ENCODE peak calls at places on chromosomes 7 and 10, in eight cellular contexts. One of them, this sample, is unnamed.

GRCh38 chr7:16066805-16067459 is 354.4 kb downstream of the CRPPA start:
- DNase-seq in H1: no peak
- DNase-seq in stomach: no peak
- DNase-seq in GM23338: peak; percentile 9
- DNase-seq in prostate gland: no peak
- DNase-seq in spleen: no peak
- DNase-seq in HCT116: no peak
- DNase-seq in sigmoid colon: no peak
- DNase-seq in this sample: no peak

GRCh38 chr10:18140957-18141888 is 999 bp downstream of the CACNB2 start:
- DNase-seq in H1: no peak
- DNase-seq in stomach: no peak
- DNase-seq in GM23338: peak; percentile 57
- DNase-seq in prostate gland: no peak
- DNase-seq in spleen: no peak
- DNase-seq in HCT116: no peak
- DNase-seq in sigmoid colon: peak; percentile 76
- DNase-seq in this sample: no peak

GRCh38 chr10:99235469-99235871 is at the start of gene HPSE2:
- DNase-seq in H1: no peak
- DNase-seq in stomach: no peak
- DNase-seq in GM23338: peak; percentile 25
- DNase-seq in prostate gland: no peak
- DNase-seq in spleen: no peak
- DNase-seq in HCT116: no peak
- DNase-seq in sigmoid colon: no peak
- DNase-seq in this sample: no peak

GRCh38 chr7:5574770-5575269 is 151.2 kb upstream of the TNRC18 start:
- DNase-seq in H1: no peak
- DNase-seq in stomach: no peak
- DNase-seq in GM23338: peak; percentile 70
- DNase-seq in prostate gland: no peak
- DNase-seq in spleen: peak; percentile 76
- DNase-seq in HCT116: no peak
- DNase-seq in sigmoid colon: no peak
- DNase-seq in this sample: no peak

GRCh38 chr7:116525298-116525912 is 569 bp downstream of the CAV1 start:
- DNase-seq in H1: no peak
- DNase-seq in stomach: peak; percentile 41
- DNase-seq in GM23338: peak; percentile 37
- DNase-seq in prostate gland: peak; percentile 20
- DNase-seq in spleen: peak; percentile 83
- DNase-seq in HCT116: no peak
- DNase-seq in sigmoid colon: peak; percentile 79
- DNase-seq in this sample: peak; percentile 51

GRCh38 chr10:103451871-103452713 is at the start of gene CALHM2:
- DNase-seq in H1: no peak
- DNase-seq in stomach: peak; percentile 56
- DNase-seq in GM23338: peak; percentile 75
- DNase-seq in prostate gland: peak; percentile 34
- DNase-seq in spleen: peak; percentile 92
- DNase-seq in HCT116: no peak
- DNase-seq in sigmoid colon: peak; percentile 84
- DNase-seq in this sample: no peak

GRCh38 chr10:100848770-100849169 is 64.0 kb upstream of the SLF2 start:
- DNase-seq in H1: no peak
- DNase-seq in stomach: no peak
- DNase-seq in GM23338: no peak
- DNase-seq in prostate gland: no peak
- DNase-seq in spleen: no peak
- DNase-seq in HCT116: no peak
- DNase-seq in sigmoid colon: no peak
- DNase-seq in this sample: no peak

GRCh38 chr10:73768881-73769280 is 13.0 kb upstream of the CHCHD1 start:
- DNase-seq in H1: no peak
- DNase-seq in stomach: no peak
- DNase-seq in GM23338: peak; percentile 54
- DNase-seq in prostate gland: no peak
- DNase-seq in spleen: peak; percentile 87
- DNase-seq in HCT116: no peak
- DNase-seq in sigmoid colon: peak; percentile 50
- DNase-seq in this sample: no peak

GRCh38 chr10:25501912-25502311 is 327.1 kb downstream of the GPR158 start:
- DNase-seq in H1: no peak
- DNase-seq in stomach: no peak
- DNase-seq in GM23338: no peak
- DNase-seq in prostate gland: no peak
- DNase-seq in spleen: no peak
- DNase-seq in HCT116: no peak
- DNase-seq in sigmoid colon: no peak
- DNase-seq in this sample: no peak

DNA sequence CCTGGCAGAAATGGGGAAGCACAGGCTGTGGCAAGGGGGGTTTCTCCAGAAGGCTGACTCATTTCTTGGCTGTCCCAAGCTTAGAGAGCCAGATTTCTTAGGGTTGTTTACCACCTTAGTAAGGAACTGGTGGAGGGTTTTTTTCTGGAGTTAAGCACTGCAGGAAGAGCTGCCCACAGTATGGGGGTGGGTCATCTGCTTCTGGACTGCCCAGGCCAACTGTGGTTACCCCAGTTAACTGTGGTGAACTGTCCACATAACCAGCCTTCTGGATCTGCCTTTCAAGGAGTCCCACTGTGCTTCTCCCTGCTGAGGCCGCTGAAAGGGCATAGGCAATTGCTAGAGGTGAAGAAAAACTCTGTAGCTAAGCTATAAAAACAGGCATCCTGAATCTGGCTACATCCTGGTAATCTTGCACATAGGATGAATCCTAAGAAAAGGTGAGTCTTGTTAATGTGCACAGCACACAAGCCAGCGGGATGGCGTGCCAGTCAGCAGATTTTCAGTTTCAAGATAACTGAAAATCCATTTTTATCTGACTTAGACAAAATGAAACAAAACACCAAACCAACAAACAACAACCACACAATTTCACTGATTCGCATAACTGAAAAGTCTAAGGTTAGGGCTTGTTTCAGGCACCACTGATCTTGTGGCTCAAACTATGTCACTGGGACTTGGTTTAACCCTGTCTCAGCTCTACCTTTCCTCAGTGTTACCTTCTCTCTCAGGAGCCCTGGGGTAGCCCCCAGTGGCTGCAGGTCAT is 21.6 kb upstream of the TSPAN33 start:
- DNase-seq in H1: no peak
- DNase-seq in stomach: no peak
- DNase-seq in GM23338: no peak
- DNase-seq in prostate gland: no peak
- DNase-seq in spleen: no peak
- DNase-seq in HCT116: no peak
- DNase-seq in sigmoid colon: no peak
- DNase-seq in this sample: no peak
- TF ChIP-seq POLR2AphosphoS5 in H1: no peak
- TF ChIP-seq POLR2AphosphoS5 in stomach: no peak
- TF ChIP-seq POLR2AphosphoS5 in GM23338: no peak
- TF ChIP-seq POLR2AphosphoS5 in prostate gland: no peak
- TF ChIP-seq POLR2AphosphoS5 in spleen: no peak
- TF ChIP-seq POLR2AphosphoS5 in HCT116: no peak
- TF ChIP-seq POLR2AphosphoS5 in sigmoid colon: no peak
- TF ChIP-seq POLR2AphosphoS5 in this sample: no peak

GRCh38 chr7:76354516-76354915 is 4.3 kb downstream of the YWHAG start:
- DNase-seq in H1: no peak
- DNase-seq in stomach: no peak
- DNase-seq in GM23338: no peak
- DNase-seq in prostate gland: no peak
- DNase-seq in spleen: no peak
- DNase-seq in HCT116: no peak
- DNase-seq in sigmoid colon: no peak
- DNase-seq in this sample: no peak
- H3K4me3 ChIP-seq in H1: peak overlapping the region; percentile 99
- H3K4me3 ChIP-seq in stomach: no peak overlapping the region
- H3K4me3 ChIP-seq in GM23338: peak overlapping the region; percentile 99
- H3K4me3 ChIP-seq in prostate gland: no peak overlapping the region
- H3K4me3 ChIP-seq in spleen: no peak overlapping the region
- H3K4me3 ChIP-seq in HCT116: no peak overlapping the region
- H3K4me3 ChIP-seq in sigmoid colon: no peak overlapping the region
- H3K4me3 ChIP-seq in this sample: no peak overlapping the region

DNA sequence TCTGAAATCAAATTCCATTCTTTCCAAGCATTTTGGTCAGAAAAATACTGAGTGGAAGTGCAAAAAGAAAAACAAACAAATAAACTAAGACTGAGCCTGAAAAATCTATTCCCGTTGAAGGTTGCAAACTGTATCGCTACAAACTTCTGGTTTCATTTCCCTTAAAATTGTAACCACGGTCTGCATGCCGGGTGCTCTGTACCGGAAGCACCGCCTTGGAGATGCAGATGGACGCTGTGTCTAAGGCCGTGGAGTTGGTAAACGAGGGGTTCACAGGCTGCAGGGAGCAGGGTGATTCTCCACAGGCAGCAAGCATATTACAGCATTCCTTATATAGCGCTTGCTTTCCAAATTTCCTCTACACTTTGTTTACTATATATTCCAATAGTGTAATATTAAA is 326.2 kb upstream of the MGMT start:
- DNase-seq in H1: no peak
- DNase-seq in stomach: no peak
- DNase-seq in GM23338: no peak
- DNase-seq in prostate gland: no peak
- DNase-seq in spleen: no peak
- DNase-seq in HCT116: no peak
- DNase-seq in sigmoid colon: no peak
- DNase-seq in this sample: no peak
- H3K4me1 ChIP-seq in H1: no peaks in the 10 kb centered on the region
- H3K4me1 ChIP-seq in stomach: no peaks in the 10 kb centered on the region
- H3K4me1 ChIP-seq in GM23338: peaks cover 28% of the 10 kb centered on the region
- H3K4me1 ChIP-seq in prostate gland: no peaks in the 10 kb centered on the region
- H3K4me1 ChIP-seq in spleen: peaks cover 10% of the 10 kb centered on the region
- H3K4me1 ChIP-seq in HCT116: no peaks in the 10 kb centered on the region
- H3K4me1 ChIP-seq in sigmoid colon: no peaks in the 10 kb centered on the region
- H3K4me1 ChIP-seq in this sample: no peaks in the 10 kb centered on the region

DNA sequence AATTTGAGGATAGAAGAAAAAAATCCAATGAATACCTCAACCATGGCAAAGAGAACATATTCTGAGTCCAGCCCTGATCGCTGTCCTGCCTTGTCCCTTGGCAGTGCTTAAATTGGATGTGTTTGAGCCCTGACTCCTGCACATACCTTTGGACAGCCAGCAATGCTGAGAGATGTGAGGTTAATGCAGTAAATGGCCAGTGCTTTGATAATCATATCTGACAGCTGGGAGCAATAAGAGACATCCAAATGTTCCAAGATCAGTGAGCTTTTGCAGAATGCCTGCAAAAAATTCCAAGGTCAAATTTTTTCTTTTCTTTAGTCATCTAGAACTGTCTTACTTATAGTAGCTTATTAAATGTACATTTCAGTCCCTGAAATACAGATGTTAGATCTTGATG is 80.1 kb upstream of the LRRC17 start:
- DNase-seq in H1: no peak
- DNase-seq in stomach: no peak
- DNase-seq in GM23338: no peak
- DNase-seq in prostate gland: no peak
- DNase-seq in spleen: no peak
- DNase-seq in HCT116: no peak
- DNase-seq in sigmoid colon: no peak
- DNase-seq in this sample: no peak
- TF ChIP-seq POLR2AphosphoS5 in H1: no peak
- TF ChIP-seq POLR2AphosphoS5 in stomach: no peak
- TF ChIP-seq POLR2AphosphoS5 in GM23338: no peak
- TF ChIP-seq POLR2AphosphoS5 in prostate gland: no peak
- TF ChIP-seq POLR2AphosphoS5 in spleen: no peak
- TF ChIP-seq POLR2AphosphoS5 in HCT116: no peak
- TF ChIP-seq POLR2AphosphoS5 in sigmoid colon: no peak
- TF ChIP-seq POLR2AphosphoS5 in this sample: no peak

GRCh38 chr7:24227603-24228359 is 56.2 kb upstream of the NPY start:
- DNase-seq in H1: no peak
- DNase-seq in stomach: no peak
- DNase-seq in GM23338: no peak
- DNase-seq in prostate gland: no peak
- DNase-seq in spleen: peak; percentile 70
- DNase-seq in HCT116: no peak
- DNase-seq in sigmoid colon: no peak
- DNase-seq in this sample: no peak

GRCh38 chr7:24233386-24233785 is 50.6 kb upstream of the NPY start:
- DNase-seq in H1: no peak
- DNase-seq in stomach: no peak
- DNase-seq in GM23338: no peak
- DNase-seq in prostate gland: no peak
- DNase-seq in spleen: no peak
- DNase-seq in HCT116: no peak
- DNase-seq in sigmoid colon: no peak
- DNase-seq in this sample: no peak

GRCh38 chr7:24227068-24227467 is 56.9 kb upstream of the NPY start:
- DNase-seq in H1: no peak
- DNase-seq in stomach: no peak
- DNase-seq in GM23338: no peak
- DNase-seq in prostate gland: no peak
- DNase-seq in spleen: no peak
- DNase-seq in HCT116: no peak
- DNase-seq in sigmoid colon: no peak
- DNase-seq in this sample: no peak

DNA sequence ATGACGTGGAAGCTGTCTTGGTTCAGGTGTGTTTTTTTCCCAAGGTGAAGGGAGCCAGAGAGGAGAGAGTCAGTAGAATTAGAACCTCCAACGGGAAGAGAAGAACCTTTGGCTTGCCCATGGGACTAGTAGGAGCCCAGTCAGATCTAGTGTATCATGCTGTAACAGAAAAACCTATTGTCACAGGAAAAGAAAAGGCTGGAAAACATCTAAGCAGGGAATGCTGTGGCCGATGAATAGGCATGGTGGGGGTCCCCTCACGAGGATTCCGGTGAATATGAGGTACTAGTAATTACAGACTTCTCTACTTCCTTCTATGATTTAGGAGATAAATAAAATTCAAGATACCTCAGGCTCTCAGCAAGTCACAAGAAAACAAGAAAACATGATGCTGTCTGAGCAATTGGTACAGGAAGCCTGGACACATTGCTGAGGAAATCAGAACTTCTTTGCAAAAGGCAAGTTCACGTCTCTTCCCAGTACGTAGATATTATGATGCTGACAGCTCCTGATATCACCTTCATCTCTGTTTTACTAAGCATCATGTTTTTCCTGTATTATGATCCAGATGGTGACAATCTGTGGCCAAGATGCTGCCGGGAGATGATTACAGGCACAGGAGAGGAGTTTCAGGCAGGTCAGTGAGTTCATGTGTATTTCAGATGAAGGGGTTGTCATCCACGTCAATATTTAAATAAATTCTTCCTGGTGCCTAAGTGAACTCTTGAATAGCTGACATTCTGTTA is 54.3 kb upstream of the NPY start:
- DNase-seq in H1: no peak
- DNase-seq in stomach: no peak
- DNase-seq in GM23338: no peak
- DNase-seq in prostate gland: no peak
- DNase-seq in spleen: no peak
- DNase-seq in HCT116: no peak
- DNase-seq in sigmoid colon: no peak
- DNase-seq in this sample: no peak
- H3K4me3 ChIP-seq in H1: no peak overlapping the region
- H3K4me3 ChIP-seq in stomach: no peak overlapping the region
- H3K4me3 ChIP-seq in GM23338: no peak overlapping the region
- H3K4me3 ChIP-seq in prostate gland: no peak overlapping the region
- H3K4me3 ChIP-seq in spleen: no peak overlapping the region
- H3K4me3 ChIP-seq in HCT116: no peak overlapping the region
- H3K4me3 ChIP-seq in sigmoid colon: no peak overlapping the region
- H3K4me3 ChIP-seq in this sample: no peak overlapping the region